ENCODE peak calls at places on chromosome 15, in nine cellular contexts. One of them, this sample, is unnamed. For H3K27me3 and H3K4me1, the result is how much of the 10 kb centered on the place peaks cover.

GRCh38 chr15:78959360-78959759 is 14.5 kb upstream of the CTSH start:
- DNase-seq in esophagus squamous epithelium: no peak
- DNase-seq in tibial nerve: no peak
- DNase-seq in left ventricle myocardium inferior: no peak
- DNase-seq in uterus: no peak
- DNase-seq in iPS DF 6.9: no peak
- DNase-seq in ovary: no peak
- DNase-seq in gastrocnemius medialis: no peak
- DNase-seq in transverse colon: no peak
- DNase-seq in this sample: no peak

GRCh38 chr15:31344824-31345605 is 18.4 kb downstream of the KLF13 start:
- DNase-seq in esophagus squamous epithelium: no peak
- DNase-seq in tibial nerve: no peak
- DNase-seq in left ventricle myocardium inferior: peak
- DNase-seq in uterus: no peak
- DNase-seq in iPS DF 6.9: no peak
- DNase-seq in ovary: no peak
- DNase-seq in gastrocnemius medialis: peak
- DNase-seq in transverse colon: peak
- DNase-seq in this sample: peak

GRCh38 chr15:35439291-35439690 is 106.7 kb downstream of the DPH6 start:
- DNase-seq in esophagus squamous epithelium: no peak
- DNase-seq in tibial nerve: no peak
- DNase-seq in left ventricle myocardium inferior: no peak
- DNase-seq in uterus: no peak
- DNase-seq in iPS DF 6.9: no peak
- DNase-seq in ovary: no peak
- DNase-seq in gastrocnemius medialis: no peak
- DNase-seq in transverse colon: no peak
- DNase-seq in this sample: no peak

GRCh38 chr15:32669870-32670623 is 28.5 kb downstream of the SCG5 start:
- DNase-seq in esophagus squamous epithelium: no peak
- DNase-seq in tibial nerve: peak
- DNase-seq in left ventricle myocardium inferior: no peak
- DNase-seq in uterus: no peak
- DNase-seq in iPS DF 6.9: no peak
- DNase-seq in ovary: no peak
- DNase-seq in gastrocnemius medialis: no peak
- DNase-seq in transverse colon: no peak
- DNase-seq in this sample: no peak

GRCh38 chr15:45550436-45550835 is 27.9 kb upstream of the SLC30A4 start:
- DNase-seq in esophagus squamous epithelium: no peak
- DNase-seq in tibial nerve: no peak
- DNase-seq in left ventricle myocardium inferior: no peak
- DNase-seq in uterus: no peak
- DNase-seq in iPS DF 6.9: no peak
- DNase-seq in ovary: no peak
- DNase-seq in gastrocnemius medialis: no peak
- DNase-seq in transverse colon: no peak
- DNase-seq in this sample: no peak

GRCh38 chr15:66294932-66295235 is 1.5 kb downstream of the DIS3L start:
- DNase-seq in esophagus squamous epithelium: no peak
- DNase-seq in tibial nerve: no peak
- DNase-seq in left ventricle myocardium inferior: no peak
- DNase-seq in uterus: no peak
- DNase-seq in iPS DF 6.9: no peak
- DNase-seq in ovary: no peak
- DNase-seq in gastrocnemius medialis: no peak
- DNase-seq in transverse colon: no peak
- DNase-seq in this sample: no peak

GRCh38 chr15:78635346-78635745 is 5.7 kb downstream of the CHRNB4 start:
- DNase-seq in esophagus squamous epithelium: no peak
- DNase-seq in tibial nerve: no peak
- DNase-seq in left ventricle myocardium inferior: no peak
- DNase-seq in uterus: no peak
- DNase-seq in iPS DF 6.9: no peak
- DNase-seq in ovary: no peak
- DNase-seq in gastrocnemius medialis: no peak
- DNase-seq in transverse colon: no peak
- DNase-seq in this sample: no peak

GRCh38 chr15:61383421-61383820 is 154.3 kb upstream of the RORA start:
- DNase-seq in esophagus squamous epithelium: no peak
- DNase-seq in tibial nerve: no peak
- DNase-seq in left ventricle myocardium inferior: no peak
- DNase-seq in uterus: no peak
- DNase-seq in iPS DF 6.9: no peak
- DNase-seq in ovary: no peak
- DNase-seq in gastrocnemius medialis: no peak
- DNase-seq in transverse colon: no peak
- DNase-seq in this sample: no peak

GRCh38 chr15:40756938-40757337 is 1.9 kb upstream of the RMDN3 start:
- DNase-seq in esophagus squamous epithelium: no peak
- DNase-seq in tibial nerve: no peak
- DNase-seq in left ventricle myocardium inferior: no peak
- DNase-seq in uterus: no peak
- DNase-seq in iPS DF 6.9: no peak
- DNase-seq in ovary: no peak
- DNase-seq in gastrocnemius medialis: no peak
- DNase-seq in transverse colon: no peak
- DNase-seq in this sample: no peak

GRCh38 chr15:42921049-42921731 is 612 bp upstream of the TTBK2 start:
- DNase-seq in esophagus squamous epithelium: no peak
- DNase-seq in tibial nerve: peak
- DNase-seq in left ventricle myocardium inferior: no peak
- DNase-seq in uterus: no peak
- DNase-seq in iPS DF 6.9: no peak
- DNase-seq in ovary: peak
- DNase-seq in gastrocnemius medialis: peak
- DNase-seq in transverse colon: peak
- DNase-seq in this sample: peak

DNA sequence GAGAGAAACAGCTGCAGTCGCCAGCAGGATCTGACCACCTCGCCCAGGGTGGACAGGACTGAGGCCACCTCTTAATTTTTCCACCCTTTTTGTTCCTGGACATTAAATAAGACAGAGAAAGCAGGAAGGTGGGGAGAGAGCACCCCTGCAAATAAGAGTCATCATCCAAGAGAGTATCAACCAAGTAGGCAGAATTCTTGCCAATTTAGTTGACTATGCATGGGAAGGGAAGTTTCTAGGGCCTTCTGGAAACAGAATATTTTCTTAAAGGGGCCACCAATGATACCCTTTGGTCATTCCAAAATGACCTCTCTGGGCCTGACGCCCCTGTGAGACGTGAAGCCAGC is 136.2 kb downstream of the TJP1 start:
- DNase-seq in esophagus squamous epithelium: no peak
- DNase-seq in tibial nerve: no peak
- DNase-seq in left ventricle myocardium inferior: no peak
- DNase-seq in uterus: no peak
- DNase-seq in iPS DF 6.9: no peak
- DNase-seq in ovary: no peak
- DNase-seq in gastrocnemius medialis: no peak
- DNase-seq in transverse colon: no peak
- DNase-seq in this sample: no peak
- H3K27me3 ChIP-seq in esophagus squamous epithelium: under half
- H3K27me3 ChIP-seq in tibial nerve: under half
- H3K27me3 ChIP-seq in left ventricle myocardium inferior: under half
- H3K27me3 ChIP-seq in uterus: under half
- H3K27me3 ChIP-seq in iPS DF 6.9: under half
- H3K27me3 ChIP-seq in ovary: under half
- H3K27me3 ChIP-seq in gastrocnemius medialis: under half
- H3K27me3 ChIP-seq in transverse colon: under half
- H3K27me3 ChIP-seq in this sample: under half

DNA sequence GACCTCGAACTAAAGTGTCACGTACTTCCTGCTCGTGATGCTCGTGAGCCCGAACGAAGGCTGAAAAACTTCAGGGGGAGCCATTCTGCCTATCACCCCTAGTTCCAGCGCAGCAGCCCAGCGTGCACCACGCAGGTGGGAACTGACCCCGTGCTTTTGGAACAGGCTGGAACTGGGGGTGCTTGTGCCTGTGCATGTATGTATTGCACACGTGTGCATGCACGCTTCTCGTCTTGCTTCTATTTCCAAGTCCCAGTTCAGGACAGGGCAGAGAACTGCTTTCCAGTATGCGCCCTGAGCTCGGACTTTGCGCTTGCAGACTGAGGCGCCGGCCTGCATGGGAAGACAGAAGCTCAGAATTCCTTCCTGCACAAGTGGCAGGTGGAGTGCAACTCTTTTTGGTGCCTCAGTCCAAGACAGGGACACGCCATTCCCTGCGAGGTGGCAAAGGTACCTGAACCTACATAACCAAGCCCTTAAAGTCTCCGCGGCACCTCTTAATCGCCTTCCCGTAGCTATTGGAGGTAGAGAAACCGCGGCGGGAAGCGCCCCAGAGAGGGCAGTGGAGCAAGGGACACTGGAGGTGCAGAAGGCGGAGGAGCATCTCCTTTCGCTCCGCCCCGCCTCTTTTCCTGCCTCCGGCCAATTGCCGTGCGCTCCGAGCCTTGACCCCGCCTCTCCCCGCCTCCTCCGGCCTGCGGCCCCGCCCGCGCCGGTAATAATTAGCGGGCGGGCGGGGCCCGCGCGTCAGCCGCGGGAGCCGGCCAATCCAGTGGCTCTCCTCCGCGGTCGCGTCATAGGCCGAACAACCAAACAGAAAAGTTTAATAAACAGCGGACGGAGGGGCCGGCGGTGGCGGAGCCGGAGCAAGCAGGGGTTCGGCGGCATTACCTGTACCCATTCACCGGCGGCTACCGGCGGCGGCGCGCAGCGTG is at the start of gene ZFAND6:
- DNase-seq in esophagus squamous epithelium: peak
- DNase-seq in tibial nerve: peak
- DNase-seq in left ventricle myocardium inferior: peak
- DNase-seq in uterus: peak
- DNase-seq in iPS DF 6.9: peak
- DNase-seq in ovary: peak
- DNase-seq in gastrocnemius medialis: peak
- DNase-seq in transverse colon: peak
- DNase-seq in this sample: peak
- H3K4me1 ChIP-seq in esophagus squamous epithelium: under half
- H3K4me1 ChIP-seq in tibial nerve: under half
- H3K4me1 ChIP-seq in left ventricle myocardium inferior: under half
- H3K4me1 ChIP-seq in uterus: under half
- H3K4me1 ChIP-seq in iPS DF 6.9: under half
- H3K4me1 ChIP-seq in ovary: under half
- H3K4me1 ChIP-seq in gastrocnemius medialis: under half
- H3K4me1 ChIP-seq in transverse colon: under half
- H3K4me1 ChIP-seq in this sample: under half

GRCh38 chr15:64825081-64825430 is 391 bp downstream of the PIF1 start:
- DNase-seq in esophagus squamous epithelium: no peak
- DNase-seq in tibial nerve: no peak
- DNase-seq in left ventricle myocardium inferior: no peak
- DNase-seq in uterus: no peak
- DNase-seq in iPS DF 6.9: no peak
- DNase-seq in ovary: no peak
- DNase-seq in gastrocnemius medialis: no peak
- DNase-seq in transverse colon: no peak
- DNase-seq in this sample: no peak

GRCh38 chr15:64828985-64829384 is 3.5 kb upstream of the PIF1 start:
- DNase-seq in esophagus squamous epithelium: no peak
- DNase-seq in tibial nerve: no peak
- DNase-seq in left ventricle myocardium inferior: no peak
- DNase-seq in uterus: no peak
- DNase-seq in iPS DF 6.9: no peak
- DNase-seq in ovary: no peak
- DNase-seq in gastrocnemius medialis: no peak
- DNase-seq in transverse colon: no peak
- DNase-seq in this sample: no peak

DNA sequence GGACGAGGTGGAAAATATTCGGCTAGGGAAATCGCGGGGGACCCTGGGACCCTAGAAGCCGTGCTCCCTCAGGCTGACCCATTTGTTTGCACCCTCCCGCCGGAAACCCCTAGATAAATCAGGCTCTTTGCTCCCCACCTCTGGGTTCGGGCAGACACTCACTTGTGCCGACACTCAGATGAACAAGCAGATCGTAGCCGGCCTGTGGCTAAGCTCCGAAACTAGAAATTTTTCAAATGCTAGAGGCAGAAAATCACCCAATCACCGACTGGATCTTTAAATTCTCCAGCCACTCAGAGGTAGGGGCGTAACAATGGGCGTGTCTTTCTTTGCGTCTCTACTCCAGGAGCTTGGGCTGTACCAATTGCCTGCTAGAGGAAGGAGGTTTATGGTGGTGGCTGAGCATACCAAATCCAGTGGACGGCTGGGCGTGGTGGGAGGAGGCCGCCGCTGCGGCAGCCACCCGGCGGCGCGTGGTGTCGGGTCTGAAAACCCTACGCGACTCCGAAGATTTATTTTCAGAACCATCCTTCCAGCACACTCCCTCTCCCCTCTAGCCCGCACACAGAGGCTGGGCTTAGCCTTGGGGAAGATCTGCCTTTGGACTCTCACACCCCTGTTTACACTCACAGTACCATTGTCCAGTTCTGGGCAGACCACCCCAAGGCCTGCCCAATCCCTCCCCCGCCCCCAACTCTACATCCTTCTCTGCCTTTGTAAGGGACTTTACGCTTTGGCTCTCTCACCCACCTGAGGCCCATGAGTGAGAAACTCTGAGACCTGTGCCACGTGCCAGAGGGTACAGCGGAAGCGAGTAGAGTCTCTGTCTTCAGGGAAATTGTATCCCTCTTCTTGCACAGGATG is at the start of gene PIF1:
- DNase-seq in esophagus squamous epithelium: peak
- DNase-seq in tibial nerve: peak
- DNase-seq in left ventricle myocardium inferior: peak
- DNase-seq in uterus: peak
- DNase-seq in iPS DF 6.9: peak
- DNase-seq in ovary: peak
- DNase-seq in gastrocnemius medialis: peak
- DNase-seq in transverse colon: peak
- DNase-seq in this sample: peak
- H3K27ac ChIP-seq in esophagus squamous epithelium: peak
- H3K27ac ChIP-seq in tibial nerve: peak
- H3K27ac ChIP-seq in left ventricle myocardium inferior: peak
- H3K27ac ChIP-seq in uterus: peak
- H3K27ac ChIP-seq in iPS DF 6.9: no peak
- H3K27ac ChIP-seq in ovary: no peak
- H3K27ac ChIP-seq in gastrocnemius medialis: peak
- H3K27ac ChIP-seq in transverse colon: peak
- H3K27ac ChIP-seq in this sample: peak

DNA sequence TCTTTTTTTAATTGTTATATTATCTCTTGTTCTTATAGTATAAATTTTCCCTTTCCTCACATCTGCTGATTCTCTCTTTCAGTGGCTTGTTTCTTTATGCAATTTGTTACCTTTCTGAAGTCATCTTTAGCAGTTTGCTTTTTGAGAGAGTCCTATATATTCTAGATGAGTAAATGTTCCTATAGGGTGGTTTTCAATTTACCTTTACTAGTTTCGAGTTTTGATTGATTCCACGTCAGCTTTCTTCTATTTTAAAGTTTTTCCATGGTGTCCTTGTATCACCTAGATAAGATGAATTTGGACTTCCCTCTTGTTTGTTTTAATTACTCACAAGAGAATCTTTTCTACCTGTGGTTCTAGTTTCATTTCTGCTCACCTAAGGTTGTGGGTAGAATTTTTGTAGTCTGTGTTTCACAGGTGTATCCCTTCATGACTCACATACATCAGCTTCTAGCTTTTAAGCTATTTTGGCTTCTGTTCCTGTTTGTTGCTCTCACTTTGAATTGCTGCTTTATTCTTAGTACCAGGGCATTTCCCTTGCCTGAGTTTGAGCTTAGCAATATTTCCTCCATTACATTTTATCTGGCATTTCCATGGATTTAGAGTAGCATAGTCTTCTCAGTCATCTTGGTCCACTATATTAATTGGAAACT is 6.4 kb downstream of the TEX9 start:
- DNase-seq in esophagus squamous epithelium: no peak
- DNase-seq in tibial nerve: no peak
- DNase-seq in left ventricle myocardium inferior: no peak
- DNase-seq in uterus: no peak
- DNase-seq in iPS DF 6.9: no peak
- DNase-seq in ovary: no peak
- DNase-seq in gastrocnemius medialis: no peak
- DNase-seq in transverse colon: no peak
- DNase-seq in this sample: no peak
- H3K27me3 ChIP-seq in esophagus squamous epithelium: under half
- H3K27me3 ChIP-seq in tibial nerve: under half
- H3K27me3 ChIP-seq in left ventricle myocardium inferior: under half
- H3K27me3 ChIP-seq in uterus: under half
- H3K27me3 ChIP-seq in iPS DF 6.9: under half
- H3K27me3 ChIP-seq in ovary: under half
- H3K27me3 ChIP-seq in gastrocnemius medialis: under half
- H3K27me3 ChIP-seq in transverse colon: under half
- H3K27me3 ChIP-seq in this sample: under half